ENCODE peak calls at places on chromosomes 6 and 20, in five cellular contexts. Q is iPS DF 6.9, B is substantia nigra, E is RWPE1, X is brain microvascular endothelial cell. F is an unnamed sample.

GRCh38 chr6:125853740-125854139 is 63.0 kb downstream of the NCOA7 start:
- DNase-seq in Q (no peak), B (no peak), E (no peak), X (no peak), F (no peak)

GRCh38 chr6:17281100-17281496 is at the start of gene RBM24:
- DNase-seq in Q (no peak), B (peak), E (peak), X (peak), F (no peak)

GRCh38 chr20:2738331-2738730 is 45.8 kb downstream of the EBF4 start:
- DNase-seq in Q (no peak), B (no peak), E (no peak), X (no peak), F (no peak)

GRCh38 chr6:137661601-137662000 is 167.4 kb upstream of the OLIG3 start:
- DNase-seq in Q (peak), B (no peak), E (peak), X (no peak), F (no peak)

GRCh38 chr20:57480444-57481152 is 44.3 kb downstream of the CTCFL start:
- DNase-seq in Q (no peak), B (no peak), E (no peak), X (no peak), F (no peak)

GRCh38 chr6:115838763-115839401 is 221.8 kb downstream of the FRK start:
- DNase-seq in Q (peak), B (no peak), E (peak), X (peak), F (no peak)

GRCh38 chr20:51338692-51339440 is 203.7 kb downstream of the NFATC2 start:
- DNase-seq in Q (no peak), B (no peak), E (peak), X (peak), F (no peak)

GRCh38 chr6:36130672-36131516 is 581 bp downstream of the MAPK13 start:
- DNase-seq in Q (no peak), B (no peak), E (peak), X (no peak), F (peak)

GRCh38 chr6:53493635-53494025 is 51.3 kb downstream of the GCLC start:
- DNase-seq in Q (no peak), B (no peak), E (no peak), X (no peak), F (no peak)

GRCh38 chr20:63210011-63210605 is 5.8 kb downstream of the YTHDF1 start:
- DNase-seq in Q (no peak), B (no peak), E (peak), X (no peak), F (no peak)

DNA sequence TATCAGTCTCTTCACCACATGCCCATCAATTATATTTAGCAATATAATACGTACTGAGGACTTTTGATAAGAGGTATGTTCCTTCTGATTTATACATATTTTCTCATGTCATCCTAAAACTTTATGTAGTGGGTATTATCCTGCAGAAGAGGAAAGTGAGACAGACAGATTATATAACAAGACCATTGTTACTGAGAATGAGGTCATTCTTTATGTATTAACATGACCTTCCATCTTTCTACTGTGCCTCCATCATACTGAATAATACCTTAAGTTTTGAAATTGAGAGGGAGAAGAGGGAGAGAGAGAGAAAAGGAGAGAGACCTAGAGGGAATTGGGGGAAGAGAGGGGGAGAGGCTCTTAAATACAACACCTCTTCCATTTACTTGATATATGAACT is 90.9 kb upstream of the CARMIL1 start:
- DNase-seq in Q (no peak), B (no peak), E (no peak), X (no peak), F (no peak)
- H3K27ac ChIP-seq in Q (no peak), B (no peak), E (no peak), X (no peak), F (no peak)

GRCh38 chr6:6976193-6976592 is 131.6 kb upstream of the RREB1 start:
- DNase-seq in Q (no peak), B (no peak), E (no peak), X (no peak), F (no peak)

GRCh38 chr6:6973721-6974120 is 134.0 kb upstream of the RREB1 start:
- DNase-seq in Q (no peak), B (no peak), E (no peak), X (no peak), F (no peak)

GRCh38 chr6:6972456-6972855 is 135.3 kb upstream of the RREB1 start:
- DNase-seq in Q (no peak), B (no peak), E (peak), X (peak), F (no peak)

GRCh38 chr6:6978731-6979130 is 129.0 kb upstream of the RREB1 start:
- DNase-seq in Q (no peak), B (no peak), E (no peak), X (no peak), F (no peak)

DNA sequence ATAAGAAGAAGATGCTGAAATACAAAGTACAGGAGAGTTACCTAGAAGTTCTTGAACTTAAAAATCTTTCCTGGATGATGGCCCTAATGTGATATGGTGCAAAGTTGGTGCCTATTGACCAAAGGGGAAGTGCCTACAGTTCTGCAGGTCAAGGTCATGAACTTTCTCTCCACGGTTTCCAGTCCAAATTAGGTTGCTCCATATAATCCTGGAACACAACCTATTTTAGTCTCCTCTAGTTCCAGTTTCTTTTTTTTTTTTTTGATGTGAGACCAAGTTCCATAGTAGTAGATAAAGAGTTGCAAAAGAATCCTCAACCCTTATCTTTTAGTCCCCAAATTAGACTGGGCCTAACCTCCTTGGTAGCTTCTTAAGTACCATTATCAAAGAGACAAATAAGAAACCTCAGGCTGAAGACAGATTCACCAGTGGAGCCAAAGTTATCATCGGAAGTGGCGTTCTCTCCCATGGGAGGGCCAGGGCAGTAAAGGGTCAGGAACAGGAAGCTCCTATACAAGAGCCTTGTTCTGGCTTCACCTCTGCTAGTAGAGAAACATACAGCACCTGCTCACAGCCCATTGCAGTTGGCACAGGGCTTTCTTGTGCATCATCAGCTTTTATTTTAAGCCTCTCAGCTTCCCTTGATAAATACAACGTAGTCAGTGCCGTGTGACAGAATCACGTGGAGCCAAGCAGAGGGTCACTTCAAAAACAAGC is 132.2 kb upstream of the RREB1 start:
- DNase-seq in Q (no peak), B (no peak), E (no peak), X (no peak), F (no peak)
- H3K27ac ChIP-seq in Q (no peak), B (no peak), E (no peak), X (no peak), F (no peak)

DNA sequence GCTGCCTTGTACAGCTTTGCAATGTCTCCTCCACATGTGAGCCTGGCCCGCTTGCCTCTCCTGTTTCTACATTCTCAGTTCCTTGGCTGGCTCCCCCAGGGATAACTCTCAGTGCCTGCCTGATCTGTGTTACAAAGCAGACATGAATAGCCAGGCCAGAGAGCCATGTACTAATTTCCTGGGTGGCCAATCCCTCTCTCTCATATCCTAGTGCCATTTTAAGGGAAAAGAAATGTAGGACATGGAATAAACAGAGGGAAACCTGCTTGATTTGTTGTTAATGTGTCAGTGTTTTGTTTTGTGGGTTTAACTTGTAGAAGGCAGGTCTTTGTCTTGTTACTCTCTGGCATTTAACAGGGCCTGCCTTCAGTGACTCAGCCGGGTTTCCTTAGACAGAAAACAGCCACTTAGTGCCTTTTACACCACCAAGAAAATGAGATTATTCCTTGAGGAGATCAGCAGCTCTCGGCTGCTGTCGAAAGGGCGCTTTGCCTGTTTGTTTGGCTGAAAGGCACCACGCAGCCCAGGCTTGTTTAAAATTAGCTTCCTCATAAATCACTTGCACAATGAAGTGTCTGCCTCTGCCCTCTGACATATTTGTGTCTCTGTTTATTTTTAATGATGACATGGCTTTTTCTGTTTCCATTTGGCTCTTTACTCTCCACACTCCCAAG is 702.7 kb downstream of the MAFB start:
- DNase-seq in Q (no peak), B (no peak), E (no peak), X (peak), F (no peak)
- H3K27ac ChIP-seq in Q (no peak), B (peak), E (no peak), X (peak), F (no peak)

DNA sequence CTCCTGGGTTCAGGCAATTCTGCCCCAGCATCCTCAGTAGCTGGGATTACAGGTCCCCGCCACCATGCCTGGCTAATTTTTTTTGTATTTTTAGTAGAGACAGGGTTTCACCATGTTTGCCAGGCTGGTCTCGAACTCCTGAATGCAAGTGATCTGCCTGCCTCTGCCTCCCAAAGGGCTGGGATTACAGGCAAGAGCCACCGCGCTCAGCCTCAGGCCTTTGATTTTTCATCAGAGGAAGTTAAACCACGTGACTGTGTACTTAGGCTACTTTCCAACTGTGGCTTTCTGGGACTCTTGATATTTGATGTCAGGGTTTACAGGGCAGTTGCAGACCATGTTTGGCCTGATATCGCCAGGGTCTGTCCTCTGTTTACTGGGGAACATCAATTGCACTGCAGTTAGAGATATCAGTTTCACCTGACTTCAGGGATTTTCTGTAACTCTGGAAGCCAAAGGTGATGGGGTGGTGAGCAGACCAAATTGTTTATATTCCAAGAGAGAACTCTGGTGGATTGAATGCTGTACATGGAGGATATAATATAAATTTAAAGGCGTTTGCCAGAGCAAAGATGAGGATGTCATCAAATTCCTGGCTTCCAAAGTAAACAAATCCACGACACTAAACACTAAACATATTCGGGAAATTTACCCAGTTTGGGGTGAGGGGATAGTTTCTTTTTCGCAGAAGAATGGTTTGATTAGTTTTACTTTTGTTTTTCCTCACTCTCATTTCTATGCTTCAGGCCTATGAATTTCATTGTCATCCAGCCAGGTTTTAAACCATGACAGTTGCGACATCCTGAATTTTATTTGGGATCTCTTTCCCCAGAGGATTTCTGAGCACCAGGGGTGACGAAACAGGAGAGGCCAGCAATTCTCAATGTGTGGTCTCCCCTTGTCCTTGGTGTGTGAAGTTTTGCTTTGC is 4.2 kb downstream of the PSMF1 start:
- DNase-seq in Q (no peak), B (no peak), E (no peak), X (peak), F (peak)
- H3K27ac ChIP-seq in Q (no peak), B (peak), E (peak), X (peak), F (no peak)

DNA sequence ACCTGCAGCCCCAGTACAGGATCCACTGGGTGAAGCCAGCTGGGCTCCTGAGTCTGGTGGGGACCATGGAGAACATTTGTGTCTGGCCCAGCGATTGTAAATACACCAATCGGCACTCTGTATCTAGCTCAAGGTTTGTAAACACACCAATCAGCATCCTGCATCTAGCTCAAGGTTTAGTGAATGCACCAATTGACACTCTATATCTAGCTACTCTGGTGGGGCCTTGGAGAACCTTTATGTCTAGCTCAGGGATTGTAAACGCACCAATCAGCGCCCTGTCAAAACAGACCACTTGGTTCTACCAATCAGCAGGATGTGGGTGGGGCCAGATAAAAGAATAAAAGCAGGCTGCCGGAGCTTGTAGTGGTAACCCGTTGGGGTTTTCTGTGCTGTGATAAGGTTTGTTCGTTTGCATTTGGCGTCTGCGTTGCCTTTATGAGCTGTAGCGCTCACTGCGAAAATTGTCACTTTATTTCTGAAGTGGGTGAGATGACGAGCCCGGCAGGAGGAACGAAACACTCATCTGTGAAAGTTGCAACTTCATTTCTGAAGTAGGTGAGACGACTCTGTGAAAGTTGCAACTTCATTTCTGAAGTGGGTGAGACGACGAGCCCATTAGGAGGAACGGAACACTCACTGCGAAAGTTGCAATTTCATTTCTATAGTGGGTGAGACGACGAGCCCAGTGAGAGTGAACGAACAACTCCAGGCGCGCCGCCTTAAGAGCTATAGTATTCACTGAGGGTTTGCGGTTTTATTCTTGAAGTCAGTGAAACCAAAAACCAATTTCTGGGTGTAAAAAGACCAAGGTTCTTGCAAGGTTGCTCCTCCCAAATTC is 31.1 kb downstream of the SERPINB6 start:
- DNase-seq in Q (no peak), B (no peak), E (no peak), X (no peak), F (peak)
- H3K27ac ChIP-seq in Q (no peak), B (no peak), E (no peak), X (no peak), F (peak)

DNA sequence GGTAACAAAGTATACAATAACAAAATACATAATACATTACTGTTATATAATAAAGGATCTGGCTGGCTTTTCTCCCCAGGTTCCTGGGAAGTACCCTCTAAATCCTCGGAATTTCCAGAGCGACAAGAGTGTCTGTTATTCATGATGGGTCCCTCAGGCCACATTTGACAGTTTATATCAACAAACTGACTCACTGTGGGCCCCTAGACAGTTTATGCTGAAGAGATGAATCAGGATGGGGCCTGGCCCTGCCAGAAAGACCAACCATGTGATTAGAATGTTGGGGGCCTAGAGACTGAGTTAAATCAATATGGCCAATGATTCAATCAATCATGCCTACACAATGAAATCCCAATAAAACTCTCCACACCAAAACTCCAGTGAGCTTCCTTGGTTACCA is 13.5 kb downstream of the USP45 start:
- DNase-seq in Q (no peak), B (no peak), E (no peak), X (peak), F (no peak)
- H3K27ac ChIP-seq in Q (no peak), B (no peak), E (no peak), X (no peak), F (no peak)